ENCODE peak calls at places on chromosomes 16 and 17, in four cellular contexts. M is neuronal stem cell, E is H1, R is IMR-90. K is an unnamed sample.

GRCh38 chr17:8503368-8503767 is 67.7 kb downstream of the NDEL1 start:
- DNase-seq in M (no peak), E (no peak), R (no peak), K (no peak)

GRCh38 chr17:42781639-42782401 is 1.4 kb downstream of the WNK4 start:
- DNase-seq in R (no peak), E (no peak), M (no peak), K (no peak)

GRCh38 chr16:54284319-54284930 is 2.2 kb downstream of the IRX3 start:
- DNase-seq in M (peak; percentile 44), E (no peak), R (no peak), K (peak; percentile 36)

GRCh38 chr17:81512984-81513668 is 527 bp upstream of the ACTG1 start:
- DNase-seq in E (no peak), R (peak; percentile 43), M (peak; percentile 74), K (peak; percentile 87)

GRCh38 chr16:52799149-52799548 is 252.2 kb upstream of the TOX3 start:
- DNase-seq in M (no peak), E (no peak), R (no peak), K (peak; percentile 18)

GRCh38 chr16:78608305-78608776 is 508.9 kb downstream of the WWOX start:
- DNase-seq in M (no peak), R (no peak), E (no peak), K (peak; percentile 27)

GRCh38 chr16:30903002-30903401 is 6.6 kb downstream of the CTF1 start:
- DNase-seq in R (no peak), M (no peak), E (no peak), K (peak; percentile 56)

GRCh38 chr16:82331974-82332750 is 162.1 kb upstream of the MPHOSPH6 start:
- DNase-seq in R (no peak), M (no peak), E (no peak), K (peak; percentile 51)

GRCh38 chr16:72162105-72162680 is 9.8 kb downstream of the PMFBP1 start:
- DNase-seq in E (no peak), M (no peak), R (no peak), K (no peak)

GRCh38 chr17:40355123-40355803 is 9.3 kb downstream of the GJD3 start:
- DNase-seq in E (no peak), M (peak; percentile 72), R (peak; percentile 43), K (peak; percentile 79)

GRCh38 chr17:71110326-71110725 is 941.0 kb downstream of the KCNJ2 start:
- DNase-seq in M (no peak), R (no peak), E (no peak), K (no peak)

GRCh38 chr16:24931091-24931490 is 84.1 kb downstream of the ARHGAP17 start:
- DNase-seq in R (no peak), M (no peak), E (no peak), K (no peak)

GRCh38 chr17:41451154-41451728 is 10.5 kb upstream of the KRT38 start:
- DNase-seq in M (no peak), R (peak; percentile 59), E (no peak), K (no peak)

GRCh38 chr17:1090454-1091189 is 89.2 kb downstream of the ABR start:
- DNase-seq in R (no peak), M (no peak), E (no peak), K (no peak)

GRCh38 chr17:64661981-64662773 is at the start of gene SMURF2:
- DNase-seq in E (peak; percentile 17), R (peak; percentile 61), M (peak; percentile 58), K (peak; percentile 84)
- H3K23ac ChIP-seq in E (no peak within 1 kb of the TSS), R (peak within 1 kb of the TSS; percentile 91), M (peak within 1 kb of the TSS; percentile 99), K (no peak within 1 kb of the TSS)

DNA sequence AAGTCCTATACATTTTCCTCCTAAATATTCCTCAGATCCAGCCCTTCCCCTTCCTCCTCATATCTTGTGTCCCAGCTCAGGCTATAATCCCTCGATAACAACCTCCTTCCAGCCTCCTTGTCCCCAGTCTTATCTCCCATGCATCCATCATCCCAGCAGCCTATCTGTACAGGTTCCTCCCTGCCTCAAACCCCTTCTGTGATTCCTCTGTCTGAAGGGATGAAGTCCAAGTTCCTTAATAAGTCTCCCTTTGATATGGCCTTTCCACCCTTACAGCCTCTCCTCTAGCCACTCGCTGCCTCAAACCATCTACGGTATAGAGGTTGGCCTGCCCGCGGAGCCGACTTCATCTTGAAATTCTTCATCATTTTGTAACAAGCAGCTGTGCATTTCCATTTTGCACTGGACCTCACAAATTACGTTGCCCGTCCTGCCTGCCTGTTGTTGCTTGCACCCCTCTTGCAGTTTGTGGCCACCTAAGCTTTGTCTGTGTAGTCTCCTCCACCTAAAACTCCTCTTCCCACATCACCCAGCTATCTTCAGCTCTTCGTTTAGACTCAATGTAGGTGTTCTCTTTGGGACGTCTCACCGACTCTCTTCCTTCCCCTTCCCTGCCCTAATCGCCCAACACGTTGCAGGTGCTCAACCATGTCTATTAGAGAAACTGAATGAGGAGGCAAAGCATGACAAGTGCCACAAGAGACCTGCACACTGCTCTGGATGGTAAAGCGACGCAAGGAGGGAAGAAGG is 763 bp upstream of the CDK5RAP3 start:
- DNase-seq in M (no peak), R (no peak), E (no peak), K (no peak)
- H3K4me3 ChIP-seq in M (peak overlapping the region; percentile 59), R (peak overlapping the region; percentile 21), E (no peak overlapping the region), K (no peak overlapping the region)

GRCh38 chr16:2836646-2837508 is 6.8 kb downstream of the ZG16B start:
- DNase-seq in R (no peak), M (no peak), E (no peak), K (no peak)
- H3K23ac ChIP-seq in R (no peak overlapping the region), M (no peak overlapping the region), E (no peak overlapping the region), K (no peak overlapping the region)

DNA sequence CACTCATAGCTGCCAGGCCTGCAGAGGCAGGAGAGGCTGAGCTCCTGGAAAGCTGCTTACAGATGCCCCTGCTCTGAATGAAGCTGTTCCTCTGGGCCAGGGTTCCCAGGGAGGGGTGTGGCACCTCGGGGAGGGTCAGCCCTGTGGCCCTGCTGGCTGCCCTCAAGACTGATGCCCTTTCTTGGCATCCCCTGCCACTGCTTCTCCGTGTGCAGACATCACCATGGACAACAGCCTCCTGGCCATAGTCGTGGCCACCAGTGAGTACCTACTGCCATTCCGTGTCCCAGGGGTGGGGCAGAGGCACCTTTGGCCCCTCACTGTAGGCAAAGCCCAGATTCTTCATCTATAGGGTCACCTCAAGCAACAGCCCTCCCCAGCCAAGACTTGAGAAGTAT is 8.9 kb downstream of the MRPL27 start:
- DNase-seq in M (no peak), E (no peak), R (no peak), K (no peak)
- H3K4me3 ChIP-seq in M (no peak overlapping the region), E (no peak overlapping the region), R (no peak overlapping the region), K (no peak overlapping the region)

DNA sequence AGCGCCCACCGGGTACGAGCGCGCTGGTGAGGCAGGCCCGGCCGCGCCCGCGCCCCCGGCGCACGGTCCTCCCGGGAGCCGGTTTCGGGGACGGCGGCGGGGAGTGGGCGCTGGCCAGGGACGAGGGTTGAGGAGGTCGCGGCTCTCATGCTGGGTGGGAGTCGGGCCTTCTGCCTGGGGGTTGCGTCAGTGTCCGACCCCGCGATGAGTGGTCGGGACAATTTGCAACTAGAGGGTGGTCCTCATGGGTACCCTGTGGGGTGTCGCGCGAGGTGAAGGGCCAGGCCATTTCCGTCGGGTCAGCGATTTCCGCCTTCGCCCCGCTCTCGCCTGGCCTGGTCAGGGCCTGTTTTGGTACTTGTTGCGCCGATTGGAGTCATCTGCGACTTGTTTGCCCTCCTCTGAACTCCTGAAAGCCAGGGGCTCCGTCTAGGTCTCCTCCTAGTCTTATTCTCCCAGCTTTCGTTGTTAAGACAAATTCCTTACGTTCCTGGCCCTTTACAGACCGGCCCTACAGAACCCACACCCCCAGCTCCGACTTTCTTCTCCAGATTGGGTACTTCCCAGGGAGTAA is 14.9 kb downstream of the NAA60 start:
- DNase-seq in M (peak; percentile 59), E (no peak), R (peak; percentile 49), K (peak; percentile 82)
- H3K23ac ChIP-seq in M (peak overlapping the region; percentile 96), E (no peak overlapping the region), R (peak overlapping the region; percentile 93), K (peak overlapping the region; percentile 11)